ENCODE peak calls at places on chromosomes 3 and 15, in five cellular contexts. One of them, this sample, is unnamed. For H3K27me3, the result is how much of the 10 kb centered on the place peaks cover.

GRCh38 chr3:58151637-58152036 is 59.1 kb downstream of the DNASE1L3 start:
- DNase-seq in AG04450: no peak
- DNase-seq in fibroblast of lung: no peak
- DNase-seq in HCT116: no peak
- DNase-seq in tibial nerve: no peak
- DNase-seq in this sample: no peak

GRCh38 chr3:13500133-13500885 is 20.2 kb downstream of the HDAC11 start:
- DNase-seq in AG04450: no peak
- DNase-seq in tibial nerve: no peak
- DNase-seq in HCT116: no peak
- DNase-seq in fibroblast of lung: no peak
- DNase-seq in this sample: no peak

GRCh38 chr3:167305340-167305739 is 74.8 kb downstream of the ZBBX start:
- DNase-seq in fibroblast of lung: no peak
- DNase-seq in AG04450: no peak
- DNase-seq in HCT116: no peak
- DNase-seq in tibial nerve: no peak
- DNase-seq in this sample: no peak

GRCh38 chr15:57171414-57171813 is 204.9 kb upstream of the CGNL1 start:
- DNase-seq in fibroblast of lung: no peak
- DNase-seq in tibial nerve: no peak
- DNase-seq in HCT116: no peak
- DNase-seq in AG04450: no peak
- DNase-seq in this sample: no peak

GRCh38 chr3:10339376-10339955 is 18.6 kb upstream of the SEC13 start:
- DNase-seq in HCT116: no peak
- DNase-seq in tibial nerve: no peak
- DNase-seq in fibroblast of lung: no peak
- DNase-seq in AG04450: no peak
- DNase-seq in this sample: no peak

GRCh38 chr15:47756872-47757271 is 39.6 kb downstream of the SEMA6D start:
- DNase-seq in tibial nerve: no peak
- DNase-seq in fibroblast of lung: peak
- DNase-seq in HCT116: no peak
- DNase-seq in AG04450: peak
- DNase-seq in this sample: peak

GRCh38 chr15:100096700-100097099 is 245.1 kb downstream of the ADAMTS17 start:
- DNase-seq in HCT116: no peak
- DNase-seq in AG04450: no peak
- DNase-seq in fibroblast of lung: no peak
- DNase-seq in tibial nerve: no peak
- DNase-seq in this sample: no peak

GRCh38 chr3:99502871-99503270 is 135.5 kb upstream of the COL8A1 start:
- DNase-seq in tibial nerve: no peak
- DNase-seq in HCT116: no peak
- DNase-seq in fibroblast of lung: peak
- DNase-seq in AG04450: no peak
- DNase-seq in this sample: no peak

GRCh38 chr15:55334997-55335396 is 16.0 kb downstream of the PIGB start:
- DNase-seq in fibroblast of lung: peak
- DNase-seq in tibial nerve: no peak
- DNase-seq in HCT116: no peak
- DNase-seq in AG04450: peak
- DNase-seq in this sample: no peak

GRCh38 chr3:143314291-143315093 is 194.9 kb downstream of the CHST2 start:
- DNase-seq in HCT116: no peak
- DNase-seq in fibroblast of lung: peak
- DNase-seq in tibial nerve: no peak
- DNase-seq in AG04450: no peak
- DNase-seq in this sample: no peak

GRCh38 chr15:67850995-67851535 is 11.2 kb upstream of the RNU6-1 start:
- DNase-seq in HCT116: peak
- DNase-seq in tibial nerve: no peak
- DNase-seq in AG04450: no peak
- DNase-seq in fibroblast of lung: peak
- DNase-seq in this sample: no peak

GRCh38 chr15:83285284-83285978 is 967 bp upstream of the BNC1 start:
- DNase-seq in HCT116: no peak
- DNase-seq in tibial nerve: no peak
- DNase-seq in fibroblast of lung: no peak
- DNase-seq in AG04450: no peak
- DNase-seq in this sample: no peak
- H3K27me3 ChIP-seq in HCT116: under half
- H3K27me3 ChIP-seq in tibial nerve: under half
- H3K27me3 ChIP-seq in fibroblast of lung: under half
- H3K27me3 ChIP-seq in AG04450: under half
- H3K27me3 ChIP-seq in this sample: under half

DNA sequence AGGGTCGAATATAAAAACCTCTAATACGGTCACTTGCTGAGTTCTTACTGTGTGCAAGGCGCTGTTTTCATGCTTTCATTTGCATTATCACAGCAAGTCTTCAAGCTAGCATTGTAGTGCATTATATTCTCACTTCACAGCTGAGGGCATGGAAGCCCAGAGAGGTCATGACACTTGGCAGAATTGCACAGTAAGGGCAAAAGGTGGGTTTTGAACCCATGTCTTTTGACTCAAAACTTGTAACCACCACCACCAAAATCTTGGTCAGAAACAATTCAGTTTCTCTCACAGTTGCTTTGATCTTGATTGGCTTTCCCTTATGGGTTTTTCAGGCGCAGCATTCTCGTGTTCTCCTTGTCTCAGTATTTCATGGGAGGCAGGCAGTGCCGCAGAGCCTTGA is 371.1 kb downstream of the PTPRG start:
- DNase-seq in AG04450: no peak
- DNase-seq in tibial nerve: no peak
- DNase-seq in HCT116: no peak
- DNase-seq in fibroblast of lung: no peak
- DNase-seq in this sample: no peak
- H3K4me3 ChIP-seq in AG04450: no peak
- H3K4me3 ChIP-seq in tibial nerve: no peak
- H3K4me3 ChIP-seq in HCT116: no peak
- H3K4me3 ChIP-seq in fibroblast of lung: no peak
- H3K4me3 ChIP-seq in this sample: no peak

DNA sequence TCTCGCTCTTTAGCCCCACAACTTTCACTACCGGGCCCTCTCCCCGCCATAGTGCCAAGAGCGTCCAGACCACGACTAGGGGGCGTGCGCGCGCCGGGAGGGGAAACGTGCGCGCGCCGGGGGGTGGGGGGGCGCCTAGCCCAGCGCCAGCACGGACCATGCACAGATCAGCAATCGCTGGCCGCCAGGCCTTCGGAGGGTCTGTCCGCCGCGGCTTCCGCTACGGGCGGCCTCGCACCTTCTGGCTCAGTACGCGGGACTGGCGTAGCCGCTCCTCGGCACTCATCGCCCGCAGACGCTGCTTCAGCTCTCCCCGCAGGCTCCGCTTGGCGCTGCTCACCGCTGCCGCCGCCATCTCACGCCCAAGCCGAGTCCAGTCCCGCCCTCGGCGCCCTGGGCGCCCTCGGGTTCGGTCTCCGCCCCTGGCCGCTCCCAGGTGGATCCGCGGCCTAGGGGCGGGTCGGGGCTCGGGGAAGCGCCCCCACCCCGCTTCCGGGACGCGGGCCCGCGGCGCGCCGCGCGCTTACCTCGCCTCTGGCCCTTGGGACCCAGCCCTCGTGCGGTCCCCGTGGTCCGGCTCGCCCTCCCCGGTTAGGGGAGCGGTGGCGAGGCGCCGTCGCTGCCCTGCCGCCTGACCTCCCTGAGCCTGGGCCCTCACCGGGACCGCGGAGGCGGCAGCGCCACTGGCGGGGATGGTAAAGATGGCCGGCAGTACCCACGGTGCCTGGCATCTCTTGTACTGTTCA is at the start of gene MTHFS:
- DNase-seq in HCT116: peak
- DNase-seq in AG04450: no peak
- DNase-seq in fibroblast of lung: peak
- DNase-seq in tibial nerve: peak
- DNase-seq in this sample: no peak
- TF ChIP-seq CTCF in HCT116: peak
- TF ChIP-seq CTCF in AG04450: peak
- TF ChIP-seq CTCF in fibroblast of lung: peak
- TF ChIP-seq CTCF in tibial nerve: no peak
- TF ChIP-seq CTCF in this sample: peak

GRCh38 chr3:186705882-186706780 is 11.0 kb upstream of the KNG1 start:
- DNase-seq in tibial nerve: no peak
- DNase-seq in HCT116: no peak
- DNase-seq in fibroblast of lung: no peak
- DNase-seq in AG04450: no peak
- DNase-seq in this sample: no peak

GRCh38 chr3:186697510-186697909 is 19.6 kb upstream of the KNG1 start:
- DNase-seq in HCT116: no peak
- DNase-seq in AG04450: no peak
- DNase-seq in tibial nerve: no peak
- DNase-seq in fibroblast of lung: no peak
- DNase-seq in this sample: no peak

GRCh38 chr3:186694288-186695032 is 22.7 kb upstream of the KNG1 start:
- DNase-seq in HCT116: no peak
- DNase-seq in AG04450: no peak
- DNase-seq in tibial nerve: no peak
- DNase-seq in fibroblast of lung: no peak
- DNase-seq in this sample: no peak

DNA sequence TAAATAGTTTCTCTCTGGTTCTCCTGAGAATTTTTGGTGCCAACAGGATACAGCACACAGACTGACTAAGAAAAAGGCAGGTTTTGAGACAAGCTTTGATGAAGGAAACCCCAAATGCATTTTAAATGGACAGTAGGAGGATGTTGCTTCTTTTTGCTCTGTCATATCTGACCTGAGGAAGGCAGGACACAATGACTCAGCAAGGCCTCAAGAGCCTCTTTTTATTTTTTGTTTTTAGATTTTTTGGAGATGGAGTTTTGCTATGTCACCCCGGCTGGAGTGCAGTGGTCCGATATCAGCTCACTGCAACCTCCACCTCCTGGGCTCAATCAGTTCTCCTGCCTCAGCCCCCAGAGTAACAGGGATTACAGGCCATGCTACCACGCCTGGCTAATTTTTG is 16.9 kb upstream of the KNG1 start:
- DNase-seq in tibial nerve: no peak
- DNase-seq in AG04450: no peak
- DNase-seq in fibroblast of lung: no peak
- DNase-seq in HCT116: no peak
- DNase-seq in this sample: no peak
- H3K27me3 ChIP-seq in tibial nerve: under half
- H3K27me3 ChIP-seq in AG04450: under half
- H3K27me3 ChIP-seq in fibroblast of lung: under half
- H3K27me3 ChIP-seq in HCT116: under half
- H3K27me3 ChIP-seq in this sample: under half

GRCh38 chr3:25565807-25566206 is 98.9 kb downstream of the TOP2B start:
- DNase-seq in HCT116: no peak
- DNase-seq in tibial nerve: no peak
- DNase-seq in fibroblast of lung: no peak
- DNase-seq in AG04450: no peak
- DNase-seq in this sample: no peak

GRCh38 chr3:25568525-25569078 is 96.1 kb downstream of the TOP2B start:
- DNase-seq in tibial nerve: no peak
- DNase-seq in HCT116: no peak
- DNase-seq in AG04450: no peak
- DNase-seq in fibroblast of lung: no peak
- DNase-seq in this sample: no peak

GRCh38 chr3:25566358-25566920 is 98.3 kb downstream of the TOP2B start:
- DNase-seq in fibroblast of lung: no peak
- DNase-seq in tibial nerve: no peak
- DNase-seq in HCT116: no peak
- DNase-seq in AG04450: no peak
- DNase-seq in this sample: no peak

GRCh38 chr3:25567390-25567789 is 97.3 kb downstream of the TOP2B start:
- DNase-seq in fibroblast of lung: no peak
- DNase-seq in tibial nerve: no peak
- DNase-seq in HCT116: no peak
- DNase-seq in AG04450: no peak
- DNase-seq in this sample: no peak

GRCh38 chr3:25567806-25568524 is 96.7 kb downstream of the TOP2B start:
- DNase-seq in HCT116: no peak
- DNase-seq in AG04450: no peak
- DNase-seq in fibroblast of lung: no peak
- DNase-seq in tibial nerve: no peak
- DNase-seq in this sample: no peak
- H3K4me3 ChIP-seq in HCT116: no peak
- H3K4me3 ChIP-seq in AG04450: no peak
- H3K4me3 ChIP-seq in fibroblast of lung: no peak
- H3K4me3 ChIP-seq in tibial nerve: no peak
- H3K4me3 ChIP-seq in this sample: no peak

GRCh38 chr15:65834603-65835282 is 34.5 kb upstream of the RAB11A start:
- DNase-seq in HCT116: no peak
- DNase-seq in tibial nerve: no peak
- DNase-seq in fibroblast of lung: no peak
- DNase-seq in AG04450: no peak
- DNase-seq in this sample: no peak

GRCh38 chr15:65837301-65838283 is 31.7 kb upstream of the RAB11A start:
- DNase-seq in HCT116: no peak
- DNase-seq in AG04450: no peak
- DNase-seq in fibroblast of lung: no peak
- DNase-seq in tibial nerve: no peak
- DNase-seq in this sample: no peak

GRCh38 chr15:65839354-65839901 is 29.9 kb upstream of the RAB11A start:
- DNase-seq in tibial nerve: no peak
- DNase-seq in fibroblast of lung: no peak
- DNase-seq in AG04450: no peak
- DNase-seq in HCT116: no peak
- DNase-seq in this sample: no peak

GRCh38 chr15:65835452-65835851 is 33.8 kb upstream of the RAB11A start:
- DNase-seq in AG04450: no peak
- DNase-seq in fibroblast of lung: peak
- DNase-seq in tibial nerve: no peak
- DNase-seq in HCT116: no peak
- DNase-seq in this sample: no peak

DNA sequence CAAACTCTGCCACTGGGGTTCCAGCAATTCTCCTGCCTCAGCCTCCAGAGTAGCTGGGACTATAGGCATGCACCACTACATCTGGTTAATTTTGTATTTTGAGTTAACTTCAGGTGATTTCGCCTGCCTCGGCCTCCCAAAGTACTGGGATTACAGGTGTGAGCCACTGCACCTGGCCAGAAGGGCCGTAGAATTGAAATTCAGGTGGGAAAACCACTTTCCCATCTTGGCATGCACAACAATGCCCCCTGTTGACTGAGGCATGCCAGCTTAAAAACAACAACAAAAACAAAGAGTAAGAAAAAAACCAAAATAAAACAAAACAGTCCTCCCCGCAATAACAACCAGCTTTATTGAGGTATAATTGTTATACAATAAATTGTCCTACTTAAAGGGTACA is 32.6 kb upstream of the RAB11A start:
- DNase-seq in tibial nerve: no peak
- DNase-seq in HCT116: peak
- DNase-seq in AG04450: no peak
- DNase-seq in fibroblast of lung: no peak
- DNase-seq in this sample: no peak
- TF ChIP-seq CTCF in tibial nerve: no peak
- TF ChIP-seq CTCF in HCT116: peak
- TF ChIP-seq CTCF in AG04450: no peak
- TF ChIP-seq CTCF in fibroblast of lung: peak
- TF ChIP-seq CTCF in this sample: peak

GRCh38 chr3:138944136-138944658 is 2.7 kb downstream of the FOXL2 start:
- DNase-seq in HCT116: no peak
- DNase-seq in fibroblast of lung: peak
- DNase-seq in tibial nerve: no peak
- DNase-seq in AG04450: no peak
- DNase-seq in this sample: no peak
- H3K27me3 ChIP-seq in HCT116: under half
- H3K27me3 ChIP-seq in fibroblast of lung: half or more
- H3K27me3 ChIP-seq in tibial nerve: under half
- H3K27me3 ChIP-seq in AG04450: half or more
- H3K27me3 ChIP-seq in this sample: half or more

GRCh38 chr15:44738340-44738984 is 2.1 kb downstream of the TRIM69 start:
- DNase-seq in tibial nerve: no peak
- DNase-seq in fibroblast of lung: peak
- DNase-seq in AG04450: peak
- DNase-seq in HCT116: peak
- DNase-seq in this sample: peak
- H3K4me3 ChIP-seq in tibial nerve: no peak
- H3K4me3 ChIP-seq in fibroblast of lung: no peak
- H3K4me3 ChIP-seq in AG04450: no peak
- H3K4me3 ChIP-seq in HCT116: no peak
- H3K4me3 ChIP-seq in this sample: no peak